ENCODE peak calls at places on chromosome 1, in five cellular contexts. Q is heart right ventricle; A is HEK293T; V is endothelial cell; P is CD8-positive, alpha-beta memory T cell. H is an unnamed sample.

GRCh38 chr1:45442272-45442671 is 48.7 kb downstream of the TESK2 start:
- DNase-seq in P (no peak), A (no peak), V (no peak), Q (no peak), H (no peak)

GRCh38 chr1:228974296-228974695 is 239.0 kb downstream of the RHOU start:
- DNase-seq in Q (no peak), A (no peak), V (no peak), P (no peak), H (no peak)

GRCh38 chr1:94974824-94975223 is 47.9 kb upstream of the CNN3 start:
- DNase-seq in P (no peak), V (no peak), A (no peak), Q (no peak), H (no peak)

GRCh38 chr1:160006312-160006940 is 25.4 kb downstream of the PIGM start:
- DNase-seq in P (peak), Q (peak), A (peak), V (peak), H (peak)

GRCh38 chr1:211606914-211607751 is 28.2 kb upstream of the SLC30A1 start:
- DNase-seq in V (no peak), A (no peak), P (peak), Q (no peak), H (peak)

GRCh38 chr1:223712184-223712855 is at the start of gene CAPN2:
- DNase-seq in V (peak), Q (peak), P (peak), A (peak), H (peak)

GRCh38 chr1:22415489-22415888 is 36.2 kb upstream of the ZBTB40 start:
- DNase-seq in Q (no peak), A (no peak), P (no peak), V (no peak), H (no peak)

GRCh38 chr1:10033359-10033845 is 644 bp downstream of the UBE4B start:
- DNase-seq in P (no peak), V (peak), Q (no peak), A (no peak), H (no peak)

GRCh38 chr1:236018885-236019453 is 45.9 kb downstream of the NID1 start:
- DNase-seq in A (no peak), P (no peak), V (no peak), Q (peak), H (no peak)

GRCh38 chr1:168469690-168470089 is 74.1 kb downstream of the XCL2 start:
- DNase-seq in Q (peak), V (no peak), A (peak), P (no peak), H (no peak)

GRCh38 chr1:228368801-228369607 is 37.6 kb downstream of the TRIM11 start:
- DNase-seq in Q (peak), P (no peak), A (no peak), V (no peak), H (no peak)

GRCh38 chr1:93304716-93305138 is 41.0 kb upstream of the DR1 start:
- DNase-seq in Q (no peak), P (peak), A (peak), V (peak), H (peak)

GRCh38 chr1:38210612-38211177 is 164.1 kb upstream of the POU3F1 start:
- DNase-seq in P (no peak), A (no peak), V (no peak), Q (no peak), H (no peak)

GRCh38 chr1:13582713-13583443 is 754 bp upstream of the PDPN start:
- DNase-seq in Q (no peak), P (no peak), V (no peak), A (no peak), H (no peak)

GRCh38 chr1:167518331-167518700 is at the start of gene CD247:
- DNase-seq in V (no peak), Q (no peak), P (peak), A (no peak), H (no peak)

GRCh38 chr1:155513300-155513926 is 49.2 kb downstream of the ASH1L start:
- DNase-seq in A (no peak), V (no peak), Q (no peak), P (no peak), H (no peak)

GRCh38 chr1:64921761-64922160 is 44.6 kb downstream of the JAK1 start:
- DNase-seq in Q (no peak), P (no peak), V (no peak), A (no peak), H (no peak)

GRCh38 chr1:14323665-14324630 is 274.5 kb upstream of the KAZN start:
- DNase-seq in A (no peak), P (no peak), Q (no peak), V (no peak), H (no peak)

GRCh38 chr1:154779563-154780189 is 90.4 kb downstream of the KCNN3 start:
- DNase-seq in P (no peak), V (no peak), A (no peak), Q (no peak), H (no peak)

GRCh38 chr1:75745276-75745675 is 20.8 kb downstream of the ACADM start:
- DNase-seq in A (no peak), P (no peak), Q (no peak), V (no peak), H (no peak)

GRCh38 chr1:24236170-24237045 is 49.3 kb upstream of the IFNLR1 start:
- DNase-seq in Q (no peak), A (no peak), P (no peak), V (no peak), H (no peak)

GRCh38 chr1:230861489-230861888 is 6.8 kb downstream of the C1orf198 start:
- DNase-seq in A (no peak), P (no peak), V (no peak), Q (no peak), H (no peak)

GRCh38 chr1:220908757-220909156 is 29.5 kb downstream of the HLX start:
- DNase-seq in V (no peak), P (no peak), A (no peak), Q (no peak), H (peak)

GRCh38 chr1:181390350-181391080 is 92.8 kb upstream of the CACNA1E start:
- DNase-seq in A (no peak), V (no peak), Q (no peak), P (no peak), H (no peak)

GRCh38 chr1:232648316-232648715 is 18.4 kb upstream of the SIPA1L2 start:
- DNase-seq in A (no peak), P (no peak), Q (no peak), V (no peak), H (no peak)

GRCh38 chr1:154191990-154192450 is at the start of gene TPM3:
- DNase-seq in Q (no peak), A (no peak), V (no peak), P (no peak), H (no peak)

GRCh38 chr1:46303872-46304326 is 401 bp downstream of the UQCRH start:
- DNase-seq in Q (no peak), A (no peak), V (no peak), P (no peak), H (no peak)

GRCh38 chr1:151970641-151971040 is 23.0 kb downstream of the S100A10 start:
- DNase-seq in V (no peak), A (no peak), P (no peak), Q (no peak), H (no peak)

GRCh38 chr1:165169028-165169427 is 187.5 kb downstream of the LMX1A start:
- DNase-seq in V (no peak), Q (no peak), P (no peak), A (no peak), H (no peak)

GRCh38 chr1:101165514-101165913 is 71.3 kb upstream of the S1PR1 start:
- DNase-seq in A (no peak), V (no peak), Q (no peak), P (no peak), H (no peak)